ENCODE peak calls at places on chromosomes 2 and 18, in seven cellular contexts. Y is HCT116, X is HepG2, A is K562, J is H1, F is SK-N-SH, I is GM12878. P is an unnamed sample.

GRCh38 chr2:102235491-102235890 is 48.7 kb downstream of the IL1RL2 start:
- DNase-seq in Y (no peak), X (peak), A (peak), J (no peak), F (no peak), I (no peak), P (no peak)

GRCh38 chr2:239200646-239201530 is 199.9 kb downstream of the HDAC4 start:
- DNase-seq in Y (no peak), X (no peak), A (no peak), J (no peak), F (no peak), I (no peak), P (no peak)

GRCh38 chr2:56713161-56713676 is 529.4 kb downstream of the CCDC85A start:
- DNase-seq in Y (no peak), X (no peak), A (no peak), J (no peak), F (no peak), I (no peak), P (no peak)

GRCh38 chr2:37919631-37920032 is 5.5 kb upstream of the RMDN2 start:
- DNase-seq in Y (no peak), X (peak), A (peak), J (no peak), F (peak), I (no peak), P (no peak)

GRCh38 chr18:70671889-70672551 is 383.2 kb downstream of the SOCS6 start:
- DNase-seq in Y (no peak), X (no peak), A (no peak), J (no peak), F (no peak), I (no peak), P (no peak)

GRCh38 chr2:216698895-216699294 is 3.5 kb upstream of the IGFBP5 start:
- DNase-seq in Y (peak), X (peak), A (peak), J (no peak), F (peak), I (no peak), P (no peak)

GRCh38 chr18:54233228-54233625 is 8.8 kb upstream of the MBD2 start:
- DNase-seq in Y (no peak), X (no peak), A (no peak), J (no peak), F (no peak), I (no peak), P (no peak)

GRCh38 chr2:128424806-128425205 is 106.1 kb upstream of the HS6ST1 start:
- DNase-seq in Y (no peak), X (no peak), A (no peak), J (no peak), F (peak), I (no peak), P (no peak)

GRCh38 chr18:34658101-34658500 is 52.0 kb upstream of the DTNA start:
- DNase-seq in Y (no peak), X (no peak), A (no peak), J (no peak), F (no peak), I (no peak), P (no peak)

GRCh38 chr18:55688066-55688465 is 100.1 kb upstream of the TCF4 start:
- DNase-seq in Y (no peak), X (no peak), A (no peak), J (no peak), F (no peak), I (no peak), P (no peak)

GRCh38 chr2:219073413-219074129 is 12.8 kb upstream of the IHH start:
- DNase-seq in Y (peak), X (peak), A (peak), J (no peak), F (peak), I (no peak), P (no peak)

GRCh38 chr2:109009920-109010610 is 21.0 kb upstream of the EDAR start:
- DNase-seq in Y (no peak), X (no peak), A (no peak), J (no peak), F (no peak), I (no peak), P (no peak)

GRCh38 chr2:46737577-46737976 is 178.0 kb downstream of the MCFD2 start:
- DNase-seq in Y (peak), X (peak), A (no peak), J (no peak), F (no peak), I (no peak), P (no peak)

GRCh38 chr2:138630164-138630563 is 128.6 kb downstream of the SPOPL start:
- DNase-seq in Y (no peak), X (no peak), A (no peak), J (no peak), F (no peak), I (no peak), P (no peak)

GRCh38 chr2:120392923-120393322 is 47.0 kb downstream of the INHBB start:
- DNase-seq in Y (no peak), X (no peak), A (no peak), J (no peak), F (no peak), I (no peak), P (no peak)

GRCh38 chr2:85410584-85411404 is 628 bp upstream of the CAPG start:
- DNase-seq in Y (no peak), X (peak), A (no peak), J (no peak), F (no peak), I (no peak), P (no peak)

GRCh38 chr2:143934170-143934912 is 585.6 kb downstream of the ZEB2 start:
- DNase-seq in Y (no peak), X (no peak), A (no peak), J (no peak), F (no peak), I (no peak), P (no peak)

GRCh38 chr18:39167990-39168389 is 1602.4 kb upstream of the CELF4 start:
- DNase-seq in Y (no peak), X (no peak), A (no peak), J (no peak), F (no peak), I (no peak), P (no peak)

GRCh38 chr2:85089464-85090072 is 43.6 kb upstream of the TCF7L1 start:
- DNase-seq in Y (no peak), X (no peak), A (no peak), J (no peak), F (no peak), I (no peak), P (no peak)

GRCh38 chr2:9164112-9164608 is 42.5 kb upstream of the ASAP2 start:
- DNase-seq in Y (no peak), X (no peak), A (no peak), J (no peak), F (no peak), I (no peak), P (no peak)

GRCh38 chr2:179049546-179050311 is at the start of gene CCDC141:
- DNase-seq in Y (no peak), X (peak), A (no peak), J (no peak), F (peak), I (peak), P (no peak)

GRCh38 chr18:48889115-48889941 is 61.4 kb downstream of the SMAD7 start:
- DNase-seq in Y (no peak), X (no peak), A (no peak), J (no peak), F (peak), I (no peak), P (no peak)

GRCh38 chr2:142586693-142587432 is 290.6 kb upstream of the KYNU start:
- DNase-seq in Y (no peak), X (peak), A (no peak), J (no peak), F (no peak), I (no peak), P (no peak)

GRCh38 chr2:119231975-119232665 is 8.5 kb downstream of the STEAP3 start:
- DNase-seq in Y (no peak), X (no peak), A (no peak), J (no peak), F (no peak), I (no peak), P (no peak)

GRCh38 chr2:138086556-138086955 is 122.3 kb downstream of the HNMT start:
- DNase-seq in Y (no peak), X (no peak), A (no peak), J (no peak), F (no peak), I (no peak), P (no peak)

GRCh38 chr18:66993492-66993891 is 389.6 kb upstream of the CDH19 start:
- DNase-seq in Y (no peak), X (peak), A (no peak), J (no peak), F (no peak), I (no peak), P (no peak)

GRCh38 chr18:10926565-10927194 is 222.7 kb downstream of the PIEZO2 start:
- DNase-seq in Y (no peak), X (no peak), A (no peak), J (no peak), F (no peak), I (peak), P (no peak)

GRCh38 chr2:47201224-47201623 is 46.1 kb upstream of the STPG4 start:
- DNase-seq in Y (no peak), X (no peak), A (no peak), J (no peak), F (no peak), I (no peak), P (no peak)

GRCh38 chr2:234495801-234496441 is 960 bp downstream of the ARL4C start:
- DNase-seq in Y (no peak), X (no peak), A (no peak), J (no peak), F (peak), I (no peak), P (no peak)

GRCh38 chr18:30814446-30814845 is 228.1 kb downstream of the DSC3 start:
- DNase-seq in Y (no peak), X (no peak), A (no peak), J (no peak), F (no peak), I (no peak), P (no peak)

GRCh38 chr18:47323158-47323557 is 71.7 kb upstream of the SKOR2 start:
- DNase-seq in Y (no peak), X (no peak), A (no peak), J (no peak), F (no peak), I (no peak), P (no peak)

GRCh38 chr18:40056085-40056484 is 1898.9 kb upstream of the PIK3C3 start:
- DNase-seq in Y (no peak), X (no peak), A (no peak), J (no peak), F (no peak), I (no peak), P (no peak)

GRCh38 chr2:128492966-128493811 is 174.5 kb upstream of the HS6ST1 start:
- DNase-seq in Y (no peak), X (no peak), A (no peak), J (no peak), F (no peak), I (no peak), P (no peak)

GRCh38 chr2:232675381-232675780 is 21.8 kb upstream of the GIGYF2 start:
- DNase-seq in Y (no peak), X (no peak), A (no peak), J (no peak), F (no peak), I (no peak), P (no peak)

GRCh38 chr18:63707816-63708215 is 5.1 kb downstream of the SERPINB11 start:
- DNase-seq in Y (no peak), X (no peak), A (no peak), J (no peak), F (no peak), I (no peak), P (no peak)

DNA sequence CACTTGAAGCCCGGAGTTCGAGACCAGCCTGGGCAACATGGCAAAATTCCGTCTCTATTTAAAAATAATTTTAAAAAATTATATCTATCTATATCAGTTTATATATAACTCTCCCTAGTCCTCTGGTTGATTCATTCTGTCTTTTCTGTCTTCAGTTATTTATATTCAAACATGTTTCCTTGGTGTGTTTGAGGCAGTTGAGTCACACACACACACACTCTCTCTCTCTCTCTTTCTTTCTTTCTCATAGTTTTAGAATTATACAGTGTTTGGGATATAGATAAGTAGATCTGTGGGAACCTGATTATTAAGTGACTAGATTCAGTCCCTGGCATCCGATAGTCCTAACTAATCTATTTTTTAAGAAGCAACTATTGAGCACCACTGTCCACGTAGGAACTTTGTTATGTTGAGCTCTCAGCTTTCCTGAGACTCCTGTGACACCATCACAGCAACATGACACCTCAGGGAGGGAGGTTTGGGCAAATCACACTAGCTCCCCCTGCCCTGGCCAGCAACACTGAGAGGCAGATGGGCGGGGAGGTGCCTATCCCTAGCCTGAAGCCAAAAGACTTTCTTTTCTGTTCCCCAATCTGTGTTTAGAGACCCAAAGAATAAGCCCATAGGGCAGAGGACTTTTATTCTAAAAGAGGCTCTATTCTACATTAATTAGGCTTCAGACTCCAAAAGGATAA is 482.7 kb downstream of the DLGAP1 start:
- DNase-seq in Y (no peak), X (no peak), A (no peak), J (no peak), F (no peak), I (no peak), P (no peak)
- TF ChIP-seq JUND in Y (no peak), X (no peak), A (no peak), J (no peak), F (no peak), I (no peak), P (no peak)

DNA sequence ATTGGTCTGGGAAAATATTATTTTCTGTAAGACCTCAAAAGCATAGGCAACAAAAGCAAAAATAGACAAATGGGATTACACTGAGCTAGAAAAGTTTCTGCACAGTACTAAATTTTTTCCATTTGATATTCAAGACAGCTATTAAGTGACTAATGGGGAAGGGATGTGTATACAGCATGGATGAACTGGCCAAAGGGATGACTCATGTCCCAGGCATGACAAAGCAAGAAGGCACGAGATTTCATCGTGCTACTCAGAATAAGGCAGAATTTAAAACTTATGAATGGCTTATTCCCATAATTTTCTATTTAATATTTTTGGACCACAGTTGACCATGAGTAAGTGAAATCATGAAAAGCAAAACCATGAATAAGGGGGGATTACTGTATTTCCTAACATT is 1250.1 kb upstream of the GYPC start:
- DNase-seq in Y (no peak), X (peak), A (no peak), J (no peak), F (no peak), I (no peak), P (peak)
- TF ChIP-seq JUND in Y (no peak), X (no peak), A (no peak), J (peak), F (peak), I (no peak), P (no peak)

GRCh38 chr2:82023710-82024109 is 1719.2 kb upstream of the LRRTM1 start:
- DNase-seq in Y (no peak), X (no peak), A (no peak), J (no peak), F (no peak), I (no peak), P (peak)
- TF ChIP-seq JUND in Y (no peak), X (no peak), A (no peak), J (no peak), F (no peak), I (no peak), P (no peak)

GRCh38 chr2:69123182-69123581 is 110.2 kb downstream of the ANTXR1 start:
- DNase-seq in Y (no peak), X (no peak), A (no peak), J (no peak), F (no peak), I (no peak), P (no peak)

GRCh38 chr2:69119541-69119940 is 106.6 kb downstream of the ANTXR1 start:
- DNase-seq in Y (no peak), X (no peak), A (no peak), J (no peak), F (no peak), I (no peak), P (no peak)

GRCh38 chr2:69124327-69124726 is 111.3 kb downstream of the ANTXR1 start:
- DNase-seq in Y (no peak), X (no peak), A (no peak), J (no peak), F (no peak), I (no peak), P (no peak)

GRCh38 chr2:69119104-69119503 is 106.1 kb downstream of the ANTXR1 start:
- DNase-seq in Y (no peak), X (no peak), A (no peak), J (no peak), F (no peak), I (no peak), P (no peak)

DNA sequence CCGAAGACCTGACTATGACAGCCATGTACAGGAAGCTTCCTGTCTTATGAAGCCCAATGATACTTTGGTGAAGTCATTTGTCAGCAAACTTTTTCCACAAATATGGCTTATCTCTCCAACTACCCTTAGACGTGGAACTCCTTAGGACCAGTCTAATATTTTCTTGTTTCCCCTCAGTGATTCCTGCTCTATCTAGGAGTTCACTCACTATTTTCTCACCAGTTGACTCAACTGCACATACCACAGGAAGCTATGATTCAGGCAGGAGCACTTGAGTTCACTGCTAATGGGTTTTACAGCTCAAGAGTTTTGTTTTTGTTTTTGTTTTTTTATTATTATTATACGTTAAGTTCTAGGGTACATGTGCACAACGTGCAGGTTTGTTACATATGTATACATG is 109.3 kb downstream of the ANTXR1 start:
- DNase-seq in Y (no peak), X (no peak), A (no peak), J (no peak), F (no peak), I (no peak), P (no peak)
- TF ChIP-seq JUND in Y (no peak), X (no peak), A (no peak), J (no peak), F (peak), I (no peak), P (no peak)

P was measured in T47D.